ENCODE peak calls at places on chromosome 20, in ten cellular contexts. One of them, this sample, is unnamed.
A peak's percentile ranks its signal among the peaks of the same experiment; 100 is the strongest.

GRCh38 chr20:35901678-35902544 is 52.4 kb downstream of the SCAND1 start:
- DNase-seq in foreskin fibroblast: peak; percentile 89
- DNase-seq in type B pancreatic cell: no peak
- DNase-seq in HT-29: no peak
- DNase-seq in HS-27A: peak; percentile 71
- DNase-seq in glomerular endothelial cell: peak; percentile 31
- DNase-seq in mucosa of gallbladder: no peak
- DNase-seq in H7: no peak
- DNase-seq in ACHN: peak; percentile 62
- DNase-seq in T-helper 2 cell: no peak
- DNase-seq in this sample: no peak

GRCh38 chr20:38649275-38649891 is 47.8 kb downstream of the ARHGAP40 start:
- DNase-seq in type B pancreatic cell: no peak
- DNase-seq in HT-29: peak; percentile 58
- DNase-seq in H7: peak; percentile 83
- DNase-seq in T-helper 2 cell: no peak
- DNase-seq in ACHN: peak; percentile 20
- DNase-seq in mucosa of gallbladder: no peak
- DNase-seq in glomerular endothelial cell: no peak
- DNase-seq in foreskin fibroblast: no peak
- DNase-seq in HS-27A: no peak
- DNase-seq in this sample: peak; percentile 63

GRCh38 chr20:32538526-32538918 is 46.6 kb downstream of the NOL4L start:
- DNase-seq in H7: peak; percentile 82
- DNase-seq in HS-27A: no peak
- DNase-seq in T-helper 2 cell: no peak
- DNase-seq in HT-29: no peak
- DNase-seq in glomerular endothelial cell: no peak
- DNase-seq in type B pancreatic cell: no peak
- DNase-seq in foreskin fibroblast: no peak
- DNase-seq in mucosa of gallbladder: no peak
- DNase-seq in ACHN: no peak
- DNase-seq in this sample: peak; percentile 39

GRCh38 chr20:8454137-8454712 is 322.2 kb downstream of the PLCB1 start:
- DNase-seq in HS-27A: peak; percentile 87
- DNase-seq in HT-29: peak; percentile 45
- DNase-seq in type B pancreatic cell: no peak
- DNase-seq in H7: peak; percentile 13
- DNase-seq in mucosa of gallbladder: no peak
- DNase-seq in ACHN: peak; percentile 35
- DNase-seq in glomerular endothelial cell: peak; percentile 62
- DNase-seq in foreskin fibroblast: peak; percentile 93
- DNase-seq in T-helper 2 cell: no peak
- DNase-seq in this sample: peak; percentile 23

GRCh38 chr20:41167481-41168253 is 30.3 kb downstream of the PLCG1 start:
- DNase-seq in foreskin fibroblast: no peak
- DNase-seq in T-helper 2 cell: no peak
- DNase-seq in ACHN: no peak
- DNase-seq in HT-29: no peak
- DNase-seq in glomerular endothelial cell: no peak
- DNase-seq in H7: no peak
- DNase-seq in type B pancreatic cell: no peak
- DNase-seq in HS-27A: no peak
- DNase-seq in mucosa of gallbladder: no peak
- DNase-seq in this sample: no peak

GRCh38 chr20:11387189-11387754 is 530.4 kb upstream of the BTBD3 start:
- DNase-seq in type B pancreatic cell: no peak
- DNase-seq in mucosa of gallbladder: no peak
- DNase-seq in glomerular endothelial cell: no peak
- DNase-seq in HT-29: no peak
- DNase-seq in HS-27A: peak; percentile 87
- DNase-seq in H7: no peak
- DNase-seq in foreskin fibroblast: peak; percentile 64
- DNase-seq in T-helper 2 cell: no peak
- DNase-seq in ACHN: no peak
- DNase-seq in this sample: no peak

GRCh38 chr20:43959079-43959919 is 44.6 kb downstream of the TOX2 start:
- DNase-seq in H7: no peak
- DNase-seq in HT-29: no peak
- DNase-seq in glomerular endothelial cell: no peak
- DNase-seq in ACHN: no peak
- DNase-seq in foreskin fibroblast: no peak
- DNase-seq in type B pancreatic cell: no peak
- DNase-seq in T-helper 2 cell: no peak
- DNase-seq in HS-27A: no peak
- DNase-seq in mucosa of gallbladder: peak; percentile 58
- DNase-seq in this sample: no peak

GRCh38 chr20:47699804-47700203 is 85.5 kb downstream of the SULF2 start:
- DNase-seq in HT-29: no peak
- DNase-seq in type B pancreatic cell: no peak
- DNase-seq in glomerular endothelial cell: no peak
- DNase-seq in mucosa of gallbladder: no peak
- DNase-seq in T-helper 2 cell: no peak
- DNase-seq in foreskin fibroblast: no peak
- DNase-seq in HS-27A: no peak
- DNase-seq in H7: no peak
- DNase-seq in ACHN: no peak
- DNase-seq in this sample: no peak

GRCh38 chr20:36542516-36543186 is 1.3 kb downstream of the MYL9 start:
- DNase-seq in ACHN: no peak
- DNase-seq in HT-29: no peak
- DNase-seq in foreskin fibroblast: no peak
- DNase-seq in mucosa of gallbladder: no peak
- DNase-seq in H7: peak; percentile 31
- DNase-seq in glomerular endothelial cell: no peak
- DNase-seq in T-helper 2 cell: no peak
- DNase-seq in HS-27A: no peak
- DNase-seq in type B pancreatic cell: no peak
- DNase-seq in this sample: no peak

This sample was measured in iPS-NIHi11.